ENCODE peak calls at places on chromosomes 13 and 19, in nine cellular contexts. A, S, H, W, M, E, O, Q and G are unnamed samples.

GRCh38 chr13:71632721-71633120 is 234.3 kb downstream of the DACH1 start:
- DNase-seq in A (no peak), S (no peak), H (no peak), W (no peak), M (no peak), E (no peak), O (no peak), Q (no peak), G (no peak)

GRCh38 chr13:43472980-43473379 is 313.8 kb downstream of the ENOX1 start:
- DNase-seq in A (no peak), S (no peak), H (no peak), W (no peak), M (no peak), E (no peak), O (no peak), Q (no peak), G (no peak)

GRCh38 chr13:97967948-97968347 is 14.5 kb downstream of the IPO5 start:
- DNase-seq in A (no peak), S (no peak), H (no peak), W (peak; percentile 64), M (no peak), E (no peak), O (no peak), Q (no peak), G (no peak)

GRCh38 chr13:44451651-44452050 is 78.0 kb downstream of the SERP2 start:
- DNase-seq in A (no peak), S (no peak), H (no peak), W (no peak), M (no peak), E (no peak), O (no peak), Q (no peak), G (no peak)

GRCh38 chr19:40744554-40745401 is 5.5 kb downstream of the ACTMAP start:
- DNase-seq in A (no peak), S (peak; percentile 49), H (no peak), W (peak; percentile 62), M (no peak), E (no peak), O (peak; percentile 34), Q (no peak), G (no peak)

GRCh38 chr19:610801-611505 is 21.3 kb downstream of the HCN2 start:
- DNase-seq in A (peak; percentile 36), S (no peak), H (peak; percentile 76), W (no peak), M (peak; percentile 58), E (peak; percentile 79), O (no peak), Q (no peak), G (no peak)

GRCh38 chr13:78657699-78658629 is 991 bp downstream of the OBI1 start:
- DNase-seq in A (no peak), S (no peak), H (no peak), W (no peak), M (no peak), E (no peak), O (no peak), Q (no peak), G (no peak)

GRCh38 chr13:109700176-109700575 is 86.2 kb downstream of the IRS2 start:
- DNase-seq in A (no peak), S (peak; percentile 77), H (peak; percentile 78), W (peak; percentile 66), M (no peak), E (peak; percentile 97), O (no peak), Q (no peak), G (peak; percentile 72)

GRCh38 chr13:72390909-72391308 is 336.5 kb downstream of the MZT1 start:
- DNase-seq in A (no peak), S (no peak), H (no peak), W (no peak), M (no peak), E (no peak), O (no peak), Q (no peak), G (no peak)

GRCh38 chr19:35223856-35224505 is 4.6 kb downstream of the FAM187B start:
- DNase-seq in A (peak; percentile 28), S (no peak), H (no peak), W (no peak), M (no peak), E (no peak), O (no peak), Q (no peak), G (peak; percentile 38)

GRCh38 chr19:30255783-30256509 is 116.2 kb upstream of the ZNF536 start:
- DNase-seq in A (no peak), S (no peak), H (no peak), W (no peak), M (no peak), E (no peak), O (peak; percentile 68), Q (no peak), G (no peak)

GRCh38 chr13:87527036-87527435 is 144.1 kb upstream of the SLITRK5 start:
- DNase-seq in A (no peak), S (no peak), H (no peak), W (no peak), M (no peak), E (no peak), O (peak; percentile 9), Q (no peak), G (no peak)

DNA sequence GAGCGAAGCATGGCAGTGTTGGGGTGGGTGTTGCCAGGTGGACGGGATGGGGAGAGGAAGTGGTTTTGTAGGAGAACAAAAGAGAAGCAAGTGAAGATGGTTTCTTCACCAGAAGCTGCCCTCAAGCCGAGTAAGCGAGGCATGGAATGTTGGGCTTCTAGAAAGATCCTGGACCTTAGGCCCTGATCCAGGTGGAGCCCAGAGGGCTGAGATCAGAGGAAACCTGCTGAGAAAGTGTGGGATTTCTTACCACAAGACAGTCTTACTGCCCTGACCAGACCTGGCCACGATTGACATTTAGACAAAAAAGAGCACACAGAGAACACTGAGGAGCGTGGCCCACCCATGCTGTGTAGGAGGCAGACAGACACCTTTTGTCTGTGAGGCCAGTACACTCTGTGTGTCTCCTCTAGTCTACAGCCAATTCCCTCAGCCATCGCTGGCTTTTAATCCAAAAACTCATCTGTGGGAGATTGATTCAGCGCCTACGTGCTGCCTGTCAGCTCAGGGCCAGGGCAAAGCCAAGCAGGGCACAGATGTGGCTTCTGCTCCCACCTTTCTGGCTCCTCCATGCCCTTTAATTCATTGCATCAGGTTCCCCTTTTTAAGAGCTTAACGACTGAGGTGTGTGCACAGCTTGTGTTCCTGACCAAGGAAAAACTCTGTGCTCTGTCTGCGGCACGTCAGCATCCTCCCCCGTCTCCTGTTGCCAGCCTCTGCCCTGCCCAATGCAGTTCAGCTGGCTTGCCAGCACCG is 123.3 kb downstream of the AKAP11 start:
- DNase-seq in A (no peak), S (no peak), H (no peak), W (no peak), M (no peak), E (peak; percentile 79), O (no peak), Q (no peak), G (no peak)
- H3K4me1 ChIP-seq in A (no peaks in the 10 kb centered on the region), S (no peaks in the 10 kb centered on the region), H (peaks cover 26% of the 10 kb centered on the region), W (no peaks in the 10 kb centered on the region), M (peaks cover 48% of the 10 kb centered on the region), E (peaks cover 55% of the 10 kb centered on the region), O (peaks cover 13% of the 10 kb centered on the region), Q (peaks cover 53% of the 10 kb centered on the region), G (no peaks in the 10 kb centered on the region)

DNA sequence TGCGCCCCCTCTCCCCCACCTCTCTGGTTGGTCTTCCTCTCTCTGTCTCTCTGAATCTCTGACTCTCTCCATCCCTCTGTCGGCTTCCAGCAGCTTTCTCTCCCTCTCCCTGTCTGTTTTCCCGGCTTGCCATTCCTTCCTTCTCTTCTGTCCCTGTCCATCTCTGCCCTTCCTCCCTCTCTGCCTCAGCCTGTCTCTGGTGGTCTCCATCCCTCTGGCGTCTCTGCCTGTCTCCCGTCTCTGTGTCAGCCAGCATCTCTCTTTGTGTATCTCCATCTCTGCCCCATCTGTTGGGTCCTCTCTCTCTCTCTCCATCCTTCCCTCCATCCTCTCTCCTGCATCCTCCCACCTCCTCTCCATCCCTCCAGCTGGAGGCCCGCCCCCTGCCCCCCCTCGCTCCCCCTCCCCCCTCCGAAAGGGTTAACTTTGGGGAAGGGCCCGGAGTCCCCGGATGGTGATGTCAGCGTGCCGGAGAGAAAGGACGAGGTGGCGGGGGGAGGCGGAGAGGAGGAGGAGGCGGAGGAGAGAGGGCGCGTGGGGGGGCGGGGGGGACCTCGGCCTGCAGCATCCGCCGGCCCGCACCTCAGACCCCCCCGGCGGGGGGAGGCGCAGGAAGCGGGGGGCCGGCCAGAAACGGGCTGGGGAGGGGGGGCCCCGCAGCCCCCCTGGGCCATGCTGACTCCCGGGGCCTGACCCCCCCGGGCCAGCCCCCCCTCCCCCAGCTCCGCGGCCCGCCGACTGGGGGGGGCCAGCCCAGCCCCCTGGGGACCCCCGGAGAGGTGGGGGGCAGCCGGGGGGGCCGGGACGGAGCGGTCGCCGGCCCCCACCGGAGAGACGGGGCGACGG is at the start of gene BRSK1:
- DNase-seq in A (no peak), S (peak; percentile 81), H (peak; percentile 58), W (no peak), M (no peak), E (peak; percentile 73), O (peak; percentile 92), Q (no peak), G (no peak)
- H3K27ac ChIP-seq in A (no peak within 1 kb of the TSS), S (peak within 1 kb of the TSS; percentile 81), H (peak within 1 kb of the TSS; percentile 54), W (peak within 1 kb of the TSS; percentile 58), M (peak within 1 kb of the TSS; percentile 18), E (no peak within 1 kb of the TSS), O (peak within 1 kb of the TSS; percentile 75), Q (no peak within 1 kb of the TSS), G (peak within 1 kb of the TSS; percentile 88)

DNA sequence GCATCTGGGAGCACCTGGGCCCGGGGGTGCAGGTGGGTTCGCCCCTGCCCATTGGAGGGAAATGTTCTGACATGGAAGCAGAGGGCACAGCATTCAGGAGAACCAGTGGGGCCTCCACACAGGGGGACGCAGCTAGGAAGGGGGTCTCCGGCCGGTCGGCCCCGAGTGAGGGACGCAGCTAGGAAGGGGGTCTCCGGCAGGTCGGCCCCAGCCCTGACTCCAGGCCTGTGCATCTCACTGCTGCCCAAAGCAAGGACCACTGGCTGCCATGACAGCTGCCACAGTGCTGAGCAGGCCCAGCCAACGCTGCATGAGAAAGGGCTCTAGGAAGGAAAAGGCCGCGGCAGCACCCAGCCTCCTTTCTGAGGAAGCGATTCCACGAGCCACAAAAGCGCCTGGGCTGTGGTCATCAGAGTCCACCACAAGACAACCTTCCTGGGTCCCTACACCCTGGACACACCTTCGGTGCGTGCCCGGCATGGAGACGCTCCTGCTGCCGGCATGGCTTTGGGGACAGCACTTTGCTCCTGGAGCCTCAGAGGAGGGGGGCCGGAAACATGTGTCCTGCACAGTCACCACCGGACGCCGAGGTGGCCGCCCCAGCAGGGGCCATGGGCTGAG is 9.7 kb downstream of the RASA3 start:
- DNase-seq in A (no peak), S (no peak), H (no peak), W (no peak), M (no peak), E (no peak), O (no peak), Q (no peak), G (no peak)
- H3K4me1 ChIP-seq in A (no peaks in the 10 kb centered on the region), S (peaks cover 24% of the 10 kb centered on the region), H (peaks cover 83% of the 10 kb centered on the region), W (no peaks in the 10 kb centered on the region), M (peaks cover 87% of the 10 kb centered on the region), E (peaks cover 16% of the 10 kb centered on the region), O (peaks cover 25% of the 10 kb centered on the region), Q (peaks cover 18% of the 10 kb centered on the region), G (peaks cover 60% of the 10 kb centered on the region)

DNA sequence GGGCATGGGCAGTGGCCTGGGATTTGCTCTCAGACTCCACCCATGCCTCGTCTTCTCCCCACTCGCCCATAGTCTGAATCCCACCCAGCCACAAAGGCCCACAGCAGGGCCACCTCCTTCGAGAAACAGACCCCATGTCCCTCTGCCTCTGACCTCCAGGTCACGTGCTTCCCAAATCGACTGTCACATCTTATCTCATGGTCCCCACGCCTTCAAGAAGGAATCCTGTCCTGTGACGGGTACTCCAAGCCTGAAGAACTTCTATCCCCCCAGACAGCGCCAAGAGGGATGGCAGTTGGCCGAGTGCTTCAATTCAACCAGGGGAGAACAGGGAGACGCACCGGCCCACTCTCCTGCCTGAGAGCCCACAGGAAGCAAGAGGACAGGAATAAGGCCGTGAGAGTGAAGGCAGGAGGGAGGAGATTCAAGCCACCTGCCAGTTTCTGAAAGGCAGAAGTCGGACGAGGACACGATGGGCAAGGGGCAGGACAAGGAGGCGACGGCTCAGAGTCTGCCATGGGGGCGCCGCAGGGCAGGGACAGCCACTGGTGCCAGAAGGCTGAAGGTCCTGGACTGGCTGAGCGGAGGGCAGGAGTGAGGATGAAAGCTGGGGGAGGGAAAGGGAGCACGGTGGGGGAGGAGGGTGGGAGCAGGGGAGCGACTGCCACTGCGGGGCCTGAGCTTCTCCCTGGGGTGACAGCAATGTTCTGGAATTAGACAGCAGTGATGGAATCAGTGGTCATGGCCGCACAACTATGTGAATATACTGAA is 16.3 kb downstream of the MLLT1 start:
- DNase-seq in A (no peak), S (no peak), H (no peak), W (no peak), M (no peak), E (no peak), O (no peak), Q (no peak), G (no peak)
- H3K27ac ChIP-seq in A (no peak overlapping the region), S (peak overlapping the region; percentile 42), H (no peak overlapping the region), W (no peak overlapping the region), M (no peak overlapping the region), E (no peak overlapping the region), O (no peak overlapping the region), Q (no peak overlapping the region), G (no peak overlapping the region)